ENCODE peak calls at places on chromosome 1, in five cellular contexts. W is CD4-positive, alpha-beta T cell; M is lower leg skin; E is adrenal gland; S is heart left ventricle. B is an unnamed sample.

GRCh38 chr1:17877896-17878295 is 122.8 kb downstream of the ACTL8 start:
- DNase-seq in W (no peak), M (peak; percentile 10), E (no peak), S (no peak), B (no peak)

GRCh38 chr1:192810253-192810880 is 1.5 kb downstream of the RGS2 start:
- DNase-seq in W (no peak), M (no peak), E (peak; percentile 51), S (no peak), B (no peak)

GRCh38 chr1:97901017-97901658 is 19.7 kb downstream of the DPYD start:
- DNase-seq in W (no peak), M (no peak), E (no peak), S (no peak), B (no peak)

GRCh38 chr1:97500696-97501297 is 420.0 kb downstream of the DPYD start:
- DNase-seq in W (no peak), M (no peak), E (no peak), S (no peak), B (no peak)

GRCh38 chr1:109828756-109829505 is 65.2 kb upstream of the EPS8L3 start:
- DNase-seq in W (no peak), M (peak; percentile 20), E (no peak), S (no peak), B (no peak)

GRCh38 chr1:119968068-119968492 is 71.8 kb upstream of the ADAM30 start:
- DNase-seq in W (peak; percentile 65), M (peak; percentile 91), E (peak; percentile 64), S (peak; percentile 36), B (peak; percentile 37)

GRCh38 chr1:230163205-230163604 is 96.2 kb downstream of the GALNT2 start:
- DNase-seq in W (no peak), M (peak; percentile 85), E (peak; percentile 49), S (peak; percentile 63), B (no peak)

GRCh38 chr1:178361847-178362246 is 134.9 kb downstream of the CLEC20A start:
- DNase-seq in W (no peak), M (no peak), E (no peak), S (no peak), B (no peak)

GRCh38 chr1:40308036-40308727 is 8.9 kb downstream of the COL9A2 start:
- DNase-seq in W (no peak), M (peak; percentile 74), E (peak; percentile 59), S (peak; percentile 52), B (no peak)

GRCh38 chr1:219837274-219837993 is 90.9 kb downstream of the SLC30A10 start:
- DNase-seq in W (no peak), M (no peak), E (peak; percentile 32), S (no peak), B (peak; percentile 48)

GRCh38 chr1:80675469-80675868 is 1125.3 kb upstream of the ADGRL2 start:
- DNase-seq in W (no peak), M (no peak), E (no peak), S (no peak), B (no peak)

GRCh38 chr1:229941160-229941559 is 125.9 kb upstream of the GALNT2 start:
- DNase-seq in W (no peak), M (no peak), E (no peak), S (no peak), B (no peak)

GRCh38 chr1:159994896-159995295 is 36.9 kb downstream of the PIGM start:
- DNase-seq in W (no peak), M (no peak), E (no peak), S (no peak), B (no peak)

GRCh38 chr1:175192111-175192629 is 406 bp downstream of the KIAA0040 start:
- DNase-seq in W (peak; percentile 8), M (peak; percentile 94), E (peak; percentile 72), S (peak; percentile 66), B (no peak)

GRCh38 chr1:32716312-32717126 is 13.9 kb upstream of the SYNC start:
- DNase-seq in W (peak; percentile 9), M (peak; percentile 90), E (peak; percentile 89), S (peak; percentile 69), B (peak; percentile 43)

GRCh38 chr1:182996816-182997215 is 26.4 kb upstream of the LAMC1 start:
- DNase-seq in W (no peak), M (no peak), E (no peak), S (no peak), B (no peak)

GRCh38 chr1:214476229-214476957 is 75.0 kb downstream of the PTPN14 start:
- DNase-seq in W (no peak), M (no peak), E (no peak), S (no peak), B (no peak)

GRCh38 chr1:109659145-109659544 is 3.2 kb downstream of the GSTM4 start:
- DNase-seq in W (no peak), M (peak; percentile 14), E (no peak), S (no peak), B (no peak)

GRCh38 chr1:241979071-241979470 is 19.8 kb downstream of the MAP1LC3C start:
- DNase-seq in W (no peak), M (no peak), E (no peak), S (no peak), B (no peak)

GRCh38 chr1:190608282-190608681 is 130.6 kb upstream of the BRINP3 start:
- DNase-seq in W (no peak), M (no peak), E (no peak), S (no peak), B (no peak)

GRCh38 chr1:22143065-22143514 is at the start of gene WNT4:
- DNase-seq in W (no peak), M (no peak), E (peak; percentile 62), S (no peak), B (peak; percentile 31)
- TF ChIP-seq CTCF in W (no peak), M (no peak), E (no peak), S (peak; percentile 29), B (peak; percentile 50)

GRCh38 chr1:25487628-25488027 is 55.8 kb upstream of the LDLRAP1 start:
- DNase-seq in W (peak; percentile 16), M (no peak), E (no peak), S (no peak), B (peak; percentile 40)

GRCh38 chr1:25485536-25486235 is 55.0 kb downstream of the MACO1 start:
- DNase-seq in W (no peak), M (no peak), E (no peak), S (no peak), B (no peak)

GRCh38 chr1:25484533-25484932 is 53.8 kb downstream of the MACO1 start:
- DNase-seq in W (no peak), M (no peak), E (no peak), S (no peak), B (no peak)

GRCh38 chr1:25484096-25484495 is 53.4 kb downstream of the MACO1 start:
- DNase-seq in W (no peak), M (peak; percentile 89), E (peak; percentile 85), S (peak; percentile 81), B (no peak)

DNA sequence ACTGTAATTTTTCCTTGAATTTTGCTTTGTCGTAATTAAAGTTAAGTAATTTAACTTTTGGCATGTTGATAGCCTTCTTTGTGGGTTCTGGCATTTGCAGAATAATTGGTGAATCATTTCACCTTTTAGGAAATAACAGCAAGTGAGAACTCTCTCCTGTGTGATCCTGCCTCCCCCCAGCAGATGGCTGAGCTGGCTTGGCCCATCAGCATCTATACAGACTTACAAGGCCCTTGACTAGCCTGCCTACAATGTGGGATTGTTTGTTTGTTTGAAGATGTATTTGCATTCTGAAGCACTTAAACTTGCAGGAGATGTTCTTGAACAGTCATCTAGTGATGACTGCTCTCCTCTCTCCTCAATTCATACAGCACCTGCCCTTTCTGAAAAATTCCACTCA is 55.9 kb downstream of the MACO1 start:
- DNase-seq in W (no peak), M (no peak), E (peak; percentile 25), S (no peak), B (no peak)
- TF ChIP-seq CTCF in W (no peak), M (no peak), E (no peak), S (no peak), B (peak; percentile 30)

GRCh38 chr1:112714313-112715263 is 544 bp downstream of the PPM1J start:
- DNase-seq in W (no peak), M (peak; percentile 92), E (peak; percentile 39), S (no peak), B (no peak)
- TF ChIP-seq CTCF in W (peak; percentile 17), M (no peak), E (no peak), S (peak; percentile 18), B (no peak)

GRCh38 chr1:30714536-30715090 is 8.8 kb downstream of the MATN1 start:
- DNase-seq in W (no peak), M (no peak), E (no peak), S (no peak), B (no peak)

GRCh38 chr1:30714025-30714424 is 9.4 kb downstream of the MATN1 start:
- DNase-seq in W (no peak), M (no peak), E (no peak), S (no peak), B (no peak)

GRCh38 chr1:30716646-30717045 is 6.7 kb downstream of the MATN1 start:
- DNase-seq in W (no peak), M (no peak), E (no peak), S (no peak), B (no peak)

GRCh38 chr1:30715886-30716285 is 7.5 kb downstream of the MATN1 start:
- DNase-seq in W (no peak), M (no peak), E (no peak), S (no peak), B (no peak)

DNA sequence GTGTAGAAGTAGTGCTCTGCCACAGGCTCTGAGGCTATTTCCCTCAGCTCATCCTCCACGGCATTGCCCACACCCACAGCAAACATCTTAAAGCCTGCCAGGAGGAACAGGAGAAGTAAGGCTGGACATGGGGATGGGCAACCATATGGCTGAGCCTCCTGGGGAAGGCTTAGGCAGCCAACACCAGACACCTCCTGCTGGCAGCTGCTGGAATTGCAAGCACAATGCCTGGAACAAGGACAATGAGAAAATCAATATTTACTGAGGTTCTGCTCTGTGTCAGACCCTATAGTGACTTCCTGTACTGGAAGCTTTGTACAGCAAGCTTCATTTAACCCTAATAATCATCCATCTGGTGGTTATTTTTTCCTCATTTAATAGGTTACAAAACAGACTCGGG is 8.2 kb downstream of the MATN1 start:
- DNase-seq in W (no peak), M (no peak), E (no peak), S (no peak), B (peak; percentile 38)
- TF ChIP-seq CTCF in W (peak; percentile 20), M (no peak), E (no peak), S (peak; percentile 30), B (peak; percentile 57)

DNA sequence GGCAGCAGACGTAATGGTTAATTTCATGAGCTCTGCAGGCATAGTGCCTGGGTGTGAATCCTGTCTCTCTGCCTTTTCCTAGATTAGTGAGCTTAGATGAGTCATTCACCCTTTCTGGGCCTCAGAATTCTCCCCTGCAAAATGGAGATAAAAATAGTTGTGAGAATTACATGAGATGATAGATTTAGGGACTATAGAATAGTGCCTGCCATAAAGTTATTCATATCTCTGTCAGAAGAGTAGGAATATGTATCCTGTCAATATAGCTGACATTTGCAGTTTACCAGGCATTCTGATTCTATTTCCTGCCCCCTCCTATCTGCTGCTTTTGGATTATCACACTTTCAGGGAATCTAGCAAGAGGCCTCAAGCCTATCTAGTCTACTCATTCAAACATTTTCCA is 112.0 kb downstream of the PDE4B start:
- DNase-seq in W (no peak), M (no peak), E (no peak), S (no peak), B (no peak)
- TF ChIP-seq CTCF in W (no peak), M (no peak), E (no peak), S (no peak), B (no peak)